ENCODE peak calls at places on chromosomes 11 and 22, in seven cellular contexts. U, C, B, P, R, G and E are unnamed samples.

GRCh38 chr11:119991669-119992068 is 146.2 kb downstream of the TRIM29 start:
- DNase-seq in U (no peak), C (no peak), B (no peak), P (no peak), R (no peak), G (peak), E (no peak)

GRCh38 chr11:103970850-103971249 is 65.6 kb upstream of the DDI1 start:
- DNase-seq in U (no peak), C (no peak), B (no peak), P (no peak), R (no peak), G (no peak), E (no peak)

GRCh38 chr22:17159504-17159951 is 451 bp upstream of the HDHD5 start:
- DNase-seq in U (peak), C (peak), B (no peak), P (peak), R (no peak), G (no peak), E (peak)

GRCh38 chr11:93936416-93936815 is 84.7 kb upstream of the HEPHL1 start:
- DNase-seq in U (no peak), C (no peak), B (no peak), P (no peak), R (no peak), G (no peak), E (no peak)

GRCh38 chr11:118417801-118418200 is 16.4 kb downstream of the ATP5MG start:
- DNase-seq in U (no peak), C (peak), B (no peak), P (no peak), R (no peak), G (no peak), E (no peak)

GRCh38 chr22:28983788-28984441 is 77.7 kb downstream of the C22orf31 start:
- DNase-seq in U (no peak), C (no peak), B (no peak), P (no peak), R (no peak), G (no peak), E (no peak)

GRCh38 chr11:68271781-68272608 is at the start of gene C11orf24:
- DNase-seq in U (peak), C (peak), B (peak), P (peak), R (peak), G (peak), E (peak)

GRCh38 chr22:45731041-45731797 is 59.6 kb downstream of the ATXN10 start:
- DNase-seq in U (no peak), C (peak), B (no peak), P (no peak), R (no peak), G (peak), E (peak)

GRCh38 chr11:115447273-115447864 is 56.8 kb downstream of the CADM1 start:
- DNase-seq in U (no peak), C (no peak), B (no peak), P (no peak), R (no peak), G (no peak), E (no peak)

GRCh38 chr11:126764221-126764620 is 236.3 kb downstream of the KIRREL3 start:
- DNase-seq in U (no peak), C (no peak), B (no peak), P (no peak), R (no peak), G (peak), E (peak)

GRCh38 chr11:102430158-102430836 is 22.3 kb downstream of the TMEM123 start:
- DNase-seq in U (no peak), C (no peak), B (no peak), P (no peak), R (no peak), G (no peak), E (peak)

GRCh38 chr11:47004595-47005033 is 68.1 kb downstream of the CSTPP1 start:
- DNase-seq in U (peak), C (peak), B (peak), P (peak), R (peak), G (peak), E (peak)